ENCODE peak calls at places on chromosomes 5 and 9, in four cellular contexts. One of them, this sample, is unnamed. For H3K9me3 and H3K36me3, the result is how much of the 10 kb centered on the place peaks cover.

GRCh38 chr9:132942541-132943182 is 1.8 kb downstream of the TSC1 start:
- DNase-seq in WERI-Rb-1: no peak
- DNase-seq in fibroblast of lung: peak
- DNase-seq in IMR-90: peak
- DNase-seq in this sample: no peak

GRCh38 chr9:133258061-133259015 is 16.7 kb downstream of the ABO start:
- DNase-seq in WERI-Rb-1: peak
- DNase-seq in fibroblast of lung: no peak
- DNase-seq in IMR-90: no peak
- DNase-seq in this sample: no peak

GRCh38 chr9:136773386-136774044 is 9.2 kb upstream of the LCN15 start:
- DNase-seq in WERI-Rb-1: peak
- DNase-seq in fibroblast of lung: no peak
- DNase-seq in IMR-90: no peak
- DNase-seq in this sample: peak

GRCh38 chr9:87499455-87500015 is 1.9 kb downstream of the DAPK1 start:
- DNase-seq in WERI-Rb-1: no peak
- DNase-seq in fibroblast of lung: no peak
- DNase-seq in IMR-90: no peak
- DNase-seq in this sample: no peak

GRCh38 chr5:112931473-112931872 is 9.4 kb upstream of the REEP5 start:
- DNase-seq in WERI-Rb-1: no peak
- DNase-seq in fibroblast of lung: peak
- DNase-seq in IMR-90: no peak
- DNase-seq in this sample: no peak

GRCh38 chr9:70902171-70902570 is 219.2 kb downstream of the TRPM3 start:
- DNase-seq in WERI-Rb-1: no peak
- DNase-seq in fibroblast of lung: peak
- DNase-seq in IMR-90: peak
- DNase-seq in this sample: no peak

GRCh38 chr5:170648546-170648945 is 135.0 kb upstream of the GABRP start:
- DNase-seq in WERI-Rb-1: no peak
- DNase-seq in fibroblast of lung: no peak
- DNase-seq in IMR-90: peak
- DNase-seq in this sample: no peak

GRCh38 chr5:143562935-143563334 is 159.4 kb upstream of the NR3C1 start:
- DNase-seq in WERI-Rb-1: no peak
- DNase-seq in fibroblast of lung: peak
- DNase-seq in IMR-90: peak
- DNase-seq in this sample: no peak

GRCh38 chr5:53677632-53678031 is 117.2 kb downstream of the NDUFS4 start:
- DNase-seq in WERI-Rb-1: no peak
- DNase-seq in fibroblast of lung: no peak
- DNase-seq in IMR-90: no peak
- DNase-seq in this sample: no peak

GRCh38 chr5:138974227-138975063 is 99.3 kb upstream of the LRRTM2 start:
- DNase-seq in WERI-Rb-1: peak
- DNase-seq in fibroblast of lung: peak
- DNase-seq in IMR-90: peak
- DNase-seq in this sample: peak

GRCh38 chr5:61659221-61659696 is 327.2 kb downstream of the ZSWIM6 start:
- DNase-seq in WERI-Rb-1: no peak
- DNase-seq in fibroblast of lung: no peak
- DNase-seq in IMR-90: no peak
- DNase-seq in this sample: no peak

GRCh38 chr5:39623291-39623865 is 198.6 kb upstream of the DAB2 start:
- DNase-seq in WERI-Rb-1: no peak
- DNase-seq in fibroblast of lung: no peak
- DNase-seq in IMR-90: no peak
- DNase-seq in this sample: no peak

GRCh38 chr5:132267166-132267739 is 9.8 kb downstream of the PDLIM4 start:
- DNase-seq in WERI-Rb-1: no peak
- DNase-seq in fibroblast of lung: no peak
- DNase-seq in IMR-90: no peak
- DNase-seq in this sample: no peak

GRCh38 chr9:37036237-37037136 is 2.4 kb upstream of the PAX5 start:
- DNase-seq in WERI-Rb-1: no peak
- DNase-seq in fibroblast of lung: peak
- DNase-seq in IMR-90: peak
- DNase-seq in this sample: peak

GRCh38 chr5:133386662-133387061 is 225.7 kb downstream of the FSTL4 start:
- DNase-seq in WERI-Rb-1: no peak
- DNase-seq in fibroblast of lung: no peak
- DNase-seq in IMR-90: no peak
- DNase-seq in this sample: no peak

GRCh38 chr9:137814841-137815240 is 62.7 kb upstream of the CACNA1B start:
- DNase-seq in WERI-Rb-1: no peak
- DNase-seq in fibroblast of lung: no peak
- DNase-seq in IMR-90: no peak
- DNase-seq in this sample: no peak

GRCh38 chr9:109488791-109489492 is 9.2 kb downstream of the PTPN3 start:
- DNase-seq in WERI-Rb-1: no peak
- DNase-seq in fibroblast of lung: no peak
- DNase-seq in IMR-90: no peak
- DNase-seq in this sample: no peak

GRCh38 chr9:86778761-86779160 is 168.5 kb downstream of the GAS1 start:
- DNase-seq in WERI-Rb-1: no peak
- DNase-seq in fibroblast of lung: no peak
- DNase-seq in IMR-90: no peak
- DNase-seq in this sample: no peak

GRCh38 chr9:105832311-105832710 is 138.0 kb downstream of the TMEM38B start:
- DNase-seq in WERI-Rb-1: no peak
- DNase-seq in fibroblast of lung: peak
- DNase-seq in IMR-90: peak
- DNase-seq in this sample: no peak

GRCh38 chr5:135476615-135477493 is 24.7 kb upstream of the TIFAB start:
- DNase-seq in WERI-Rb-1: no peak
- DNase-seq in fibroblast of lung: no peak
- DNase-seq in IMR-90: no peak
- DNase-seq in this sample: no peak

GRCh38 chr9:92650296-92650695 is 19.6 kb downstream of the IPPK start:
- DNase-seq in WERI-Rb-1: no peak
- DNase-seq in fibroblast of lung: no peak
- DNase-seq in IMR-90: no peak
- DNase-seq in this sample: no peak

GRCh38 chr5:157836121-157836753 is 22.7 kb downstream of the CLINT1 start:
- DNase-seq in WERI-Rb-1: no peak
- DNase-seq in fibroblast of lung: no peak
- DNase-seq in IMR-90: no peak
- DNase-seq in this sample: no peak

GRCh38 chr5:130277522-130277921 is 373.3 kb downstream of the CHSY3 start:
- DNase-seq in WERI-Rb-1: no peak
- DNase-seq in fibroblast of lung: no peak
- DNase-seq in IMR-90: no peak
- DNase-seq in this sample: no peak

GRCh38 chr5:160398806-160399205 is 1.0 kb downstream of the FAM200C start:
- DNase-seq in WERI-Rb-1: no peak
- DNase-seq in fibroblast of lung: peak
- DNase-seq in IMR-90: peak
- DNase-seq in this sample: no peak

GRCh38 chr9:37167456-37167855 is 47.1 kb downstream of the ZCCHC7 start:
- DNase-seq in WERI-Rb-1: no peak
- DNase-seq in fibroblast of lung: peak
- DNase-seq in IMR-90: peak
- DNase-seq in this sample: no peak

GRCh38 chr9:107650321-107650720 is 160.8 kb upstream of the KLF4 start:
- DNase-seq in WERI-Rb-1: no peak
- DNase-seq in fibroblast of lung: peak
- DNase-seq in IMR-90: peak
- DNase-seq in this sample: no peak

GRCh38 chr9:98610711-98611110 is 98.0 kb downstream of the GABBR2 start:
- DNase-seq in WERI-Rb-1: no peak
- DNase-seq in fibroblast of lung: no peak
- DNase-seq in IMR-90: no peak
- DNase-seq in this sample: no peak

GRCh38 chr5:36878421-36879088 is 2.0 kb downstream of the NIPBL start:
- DNase-seq in WERI-Rb-1: peak
- DNase-seq in fibroblast of lung: peak
- DNase-seq in IMR-90: peak
- DNase-seq in this sample: peak

GRCh38 chr9:85577353-85577952 is 164.3 kb downstream of the AGTPBP1 start:
- DNase-seq in WERI-Rb-1: no peak
- DNase-seq in fibroblast of lung: no peak
- DNase-seq in IMR-90: peak
- DNase-seq in this sample: no peak

GRCh38 chr9:105082843-105083242 is 154.9 kb upstream of the ABCA1 start:
- DNase-seq in WERI-Rb-1: no peak
- DNase-seq in fibroblast of lung: no peak
- DNase-seq in IMR-90: no peak
- DNase-seq in this sample: no peak

GRCh38 chr5:59061377-59061776 is 478.5 kb downstream of the RAB3C start:
- DNase-seq in WERI-Rb-1: no peak
- DNase-seq in fibroblast of lung: no peak
- DNase-seq in IMR-90: peak
- DNase-seq in this sample: no peak

GRCh38 chr5:81971086-81971693 is 633 bp upstream of the ATG10 start:
- DNase-seq in WERI-Rb-1: no peak
- DNase-seq in fibroblast of lung: peak
- DNase-seq in IMR-90: peak
- DNase-seq in this sample: peak

GRCh38 chr9:128928624-128929023 is 7.8 kb downstream of the PHYHD1 start:
- DNase-seq in WERI-Rb-1: no peak
- DNase-seq in fibroblast of lung: no peak
- DNase-seq in IMR-90: peak
- DNase-seq in this sample: no peak

GRCh38 chr9:70802758-70803436 is 318.5 kb downstream of the TRPM3 start:
- DNase-seq in WERI-Rb-1: no peak
- DNase-seq in fibroblast of lung: no peak
- DNase-seq in IMR-90: no peak
- DNase-seq in this sample: no peak

GRCh38 chr5:35671516-35671915 is 53.9 kb downstream of the SPEF2 start:
- DNase-seq in WERI-Rb-1: no peak
- DNase-seq in fibroblast of lung: peak
- DNase-seq in IMR-90: no peak
- DNase-seq in this sample: no peak

GRCh38 chr9:27059406-27059805 is 49.6 kb upstream of the TEK start:
- DNase-seq in WERI-Rb-1: no peak
- DNase-seq in fibroblast of lung: peak
- DNase-seq in IMR-90: no peak
- DNase-seq in this sample: no peak

GRCh38 chr9:123955637-123956036 is 25.7 kb upstream of the DENND1A start:
- DNase-seq in WERI-Rb-1: no peak
- DNase-seq in fibroblast of lung: no peak
- DNase-seq in IMR-90: no peak
- DNase-seq in this sample: no peak

GRCh38 chr9:135288941-135289534 is 190.5 kb upstream of the PPP1R26 start:
- DNase-seq in WERI-Rb-1: peak
- DNase-seq in fibroblast of lung: no peak
- DNase-seq in IMR-90: no peak
- DNase-seq in this sample: no peak

GRCh38 chr9:135287627-135288026 is 192.0 kb upstream of the PPP1R26 start:
- DNase-seq in WERI-Rb-1: no peak
- DNase-seq in fibroblast of lung: no peak
- DNase-seq in IMR-90: no peak
- DNase-seq in this sample: no peak

GRCh38 chr9:135284386-135285134 is 195.0 kb upstream of the PPP1R26 start:
- DNase-seq in WERI-Rb-1: no peak
- DNase-seq in fibroblast of lung: no peak
- DNase-seq in IMR-90: no peak
- DNase-seq in this sample: no peak

GRCh38 chr9:135288054-135288453 is 191.5 kb upstream of the PPP1R26 start:
- DNase-seq in WERI-Rb-1: no peak
- DNase-seq in fibroblast of lung: no peak
- DNase-seq in IMR-90: no peak
- DNase-seq in this sample: no peak

DNA sequence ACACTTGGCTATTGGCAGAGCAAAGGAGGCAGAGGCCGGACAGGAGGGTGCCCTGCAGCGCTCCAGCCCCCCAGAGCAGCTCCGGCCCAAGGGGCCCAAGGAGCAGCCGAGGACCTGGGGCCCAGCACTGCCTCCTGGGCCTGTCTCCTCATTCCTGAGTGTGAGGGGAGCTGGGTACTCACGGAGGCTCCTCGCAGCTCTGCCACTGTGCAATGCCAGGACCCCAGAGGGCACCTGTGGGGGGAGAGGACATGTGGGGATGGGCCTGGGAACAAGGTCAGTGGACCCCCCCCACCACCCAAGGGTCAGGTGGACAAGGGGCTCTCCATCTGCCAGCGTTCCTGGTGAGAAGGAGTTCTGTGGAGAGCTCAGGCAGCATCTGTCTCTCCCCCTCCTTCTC is 192.6 kb upstream of the PPP1R26 start:
- DNase-seq in WERI-Rb-1: no peak
- DNase-seq in fibroblast of lung: no peak
- DNase-seq in IMR-90: no peak
- DNase-seq in this sample: no peak
- H3K9me3 ChIP-seq in WERI-Rb-1: under half
- H3K9me3 ChIP-seq in fibroblast of lung: under half
- H3K9me3 ChIP-seq in IMR-90: under half
- H3K9me3 ChIP-seq in this sample: under half

GRCh38 chr9:4762889-4763521 is 22.0 kb upstream of the AK3 start:
- DNase-seq in WERI-Rb-1: no peak
- DNase-seq in fibroblast of lung: peak
- DNase-seq in IMR-90: no peak
- DNase-seq in this sample: no peak
- TF ChIP-seq CTCF in WERI-Rb-1: no peak
- TF ChIP-seq CTCF in fibroblast of lung: no peak
- TF ChIP-seq CTCF in IMR-90: no peak
- TF ChIP-seq CTCF in this sample: no peak

DNA sequence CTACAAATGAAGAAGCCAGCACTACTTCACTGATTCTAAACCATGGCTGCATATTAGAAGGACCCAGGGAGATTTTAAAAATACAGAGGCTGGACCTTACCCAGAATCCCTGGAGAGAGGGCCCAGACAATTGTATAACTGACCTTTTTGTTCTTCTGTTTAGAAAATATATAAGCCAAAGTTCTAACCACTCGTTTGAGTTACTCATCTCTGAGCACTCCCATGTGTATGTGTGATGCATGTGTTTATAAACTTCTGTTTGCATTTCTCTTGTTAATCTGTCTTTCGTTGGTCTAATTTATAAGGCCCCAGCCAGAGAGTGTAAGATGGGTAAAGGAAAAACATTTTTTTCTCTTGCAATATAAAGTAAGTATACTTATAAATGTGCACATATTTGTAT is 443.9 kb downstream of the ZNF608 start:
- DNase-seq in WERI-Rb-1: no peak
- DNase-seq in fibroblast of lung: peak
- DNase-seq in IMR-90: peak
- DNase-seq in this sample: no peak
- H3K36me3 ChIP-seq in WERI-Rb-1: under half
- H3K36me3 ChIP-seq in fibroblast of lung: under half
- H3K36me3 ChIP-seq in IMR-90: under half
- H3K36me3 ChIP-seq in this sample: under half

GRCh38 chr9:25891534-25891933 is 213.3 kb upstream of the TUSC1 start:
- DNase-seq in WERI-Rb-1: no peak
- DNase-seq in fibroblast of lung: no peak
- DNase-seq in IMR-90: no peak
- DNase-seq in this sample: no peak
- H3K9me3 ChIP-seq in WERI-Rb-1: under half
- H3K9me3 ChIP-seq in fibroblast of lung: under half
- H3K9me3 ChIP-seq in IMR-90: under half
- H3K9me3 ChIP-seq in this sample: under half